ENCODE peak calls at places on chromosomes 16 and 17, in six cellular contexts. One of them, this sample, is unnamed.

GRCh38 chr17:11742891-11743290 is 144.6 kb downstream of the DNAH9 start:
- DNase-seq in K562: no peak
- DNase-seq in H1: no peak
- DNase-seq in HepG2: no peak
- DNase-seq in HCT116: no peak
- DNase-seq in GM12878: no peak
- DNase-seq in this sample: peak

GRCh38 chr17:44794699-44795413 is 35.2 kb downstream of the GJC1 start:
- DNase-seq in K562: peak
- DNase-seq in H1: no peak
- DNase-seq in HepG2: no peak
- DNase-seq in HCT116: peak
- DNase-seq in GM12878: no peak
- DNase-seq in this sample: no peak

GRCh38 chr17:35698800-35699199 is 32.6 kb upstream of the RASL10B start:
- DNase-seq in K562: no peak
- DNase-seq in H1: no peak
- DNase-seq in HepG2: no peak
- DNase-seq in HCT116: no peak
- DNase-seq in GM12878: no peak
- DNase-seq in this sample: no peak

GRCh38 chr16:86576591-86577313 is 1.6 kb upstream of the FOXL1 start:
- DNase-seq in K562: peak
- DNase-seq in H1: no peak
- DNase-seq in HepG2: no peak
- DNase-seq in HCT116: no peak
- DNase-seq in GM12878: no peak
- DNase-seq in this sample: no peak

GRCh38 chr16:89910717-89911354 is 7.8 kb upstream of the MC1R start:
- DNase-seq in K562: no peak
- DNase-seq in H1: no peak
- DNase-seq in HepG2: no peak
- DNase-seq in HCT116: no peak
- DNase-seq in GM12878: no peak
- DNase-seq in this sample: no peak

GRCh38 chr16:76943936-76944335 is 247.1 kb upstream of the MON1B start:
- DNase-seq in K562: no peak
- DNase-seq in H1: no peak
- DNase-seq in HepG2: no peak
- DNase-seq in HCT116: no peak
- DNase-seq in GM12878: no peak
- DNase-seq in this sample: no peak

GRCh38 chr17:1676401-1676800 is 8.3 kb downstream of the PRPF8 start:
- DNase-seq in K562: no peak
- DNase-seq in H1: no peak
- DNase-seq in HepG2: no peak
- DNase-seq in HCT116: no peak
- DNase-seq in GM12878: no peak
- DNase-seq in this sample: no peak

GRCh38 chr16:30022887-30023286 is at the start of gene C16orf92:
- DNase-seq in K562: no peak
- DNase-seq in H1: no peak
- DNase-seq in HepG2: no peak
- DNase-seq in HCT116: no peak
- DNase-seq in GM12878: no peak
- DNase-seq in this sample: no peak

GRCh38 chr16:89119161-89119621 is 25.5 kb downstream of the ACSF3 start:
- DNase-seq in K562: no peak
- DNase-seq in H1: no peak
- DNase-seq in HepG2: no peak
- DNase-seq in HCT116: no peak
- DNase-seq in GM12878: no peak
- DNase-seq in this sample: no peak

GRCh38 chr17:8918811-8919210 is 46.7 kb downstream of the PIK3R5 start:
- DNase-seq in K562: no peak
- DNase-seq in H1: no peak
- DNase-seq in HepG2: no peak
- DNase-seq in HCT116: no peak
- DNase-seq in GM12878: no peak
- DNase-seq in this sample: no peak

GRCh38 chr17:28598389-28598788 is 436 bp downstream of the SPAG5 start:
- DNase-seq in K562: no peak
- DNase-seq in H1: no peak
- DNase-seq in HepG2: no peak
- DNase-seq in HCT116: no peak
- DNase-seq in GM12878: no peak
- DNase-seq in this sample: no peak

GRCh38 chr17:44842748-44843147 is 4.9 kb upstream of the HIGD1B start:
- DNase-seq in K562: no peak
- DNase-seq in H1: no peak
- DNase-seq in HepG2: no peak
- DNase-seq in HCT116: no peak
- DNase-seq in GM12878: no peak
- DNase-seq in this sample: peak

GRCh38 chr16:4381072-4381934 is 9.7 kb downstream of the VASN start:
- DNase-seq in K562: peak
- DNase-seq in H1: no peak
- DNase-seq in HepG2: no peak
- DNase-seq in HCT116: no peak
- DNase-seq in GM12878: no peak
- DNase-seq in this sample: no peak

DNA sequence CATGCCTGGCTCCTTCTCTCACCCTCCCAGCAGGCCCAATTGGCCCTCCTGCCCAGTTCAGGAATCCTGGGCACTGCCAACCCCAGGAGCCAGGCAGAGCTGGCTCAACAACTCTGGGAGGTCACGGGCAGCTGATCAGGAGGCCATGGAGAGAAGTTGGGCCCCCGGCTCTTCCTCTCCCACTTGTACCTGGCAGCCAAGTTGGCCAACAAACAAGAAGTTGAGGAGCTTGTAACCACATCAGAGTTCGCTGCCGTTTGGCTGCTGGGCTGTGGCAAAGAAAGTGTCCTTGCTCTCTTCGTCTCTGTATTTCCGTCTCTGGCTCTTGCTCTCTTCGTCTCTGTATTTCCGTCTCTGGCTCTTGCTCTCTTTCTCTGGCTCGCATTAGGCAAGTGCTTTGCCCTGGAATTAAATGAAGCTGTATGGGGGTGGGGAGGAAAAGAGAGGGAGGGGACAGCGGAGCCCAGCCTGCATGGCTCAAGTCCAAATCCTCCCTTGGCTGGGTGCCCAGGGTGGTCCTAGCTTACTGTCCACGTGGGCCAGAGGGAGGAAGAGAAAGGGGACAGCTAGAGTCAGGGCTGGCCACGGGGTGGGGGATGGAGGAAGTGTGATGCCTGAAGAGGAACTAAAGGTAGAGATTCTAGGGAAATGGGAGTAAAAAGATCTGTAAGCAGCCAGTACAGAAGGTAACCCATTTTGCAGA is 7.8 kb upstream of the TMEM132E start:
- DNase-seq in K562: no peak
- DNase-seq in H1: no peak
- DNase-seq in HepG2: no peak
- DNase-seq in HCT116: no peak
- DNase-seq in GM12878: no peak
- DNase-seq in this sample: no peak
- TF ChIP-seq ZNF274 in K562: no peak
- TF ChIP-seq ZNF274 in H1: no peak
- TF ChIP-seq ZNF274 in HepG2: no peak
- TF ChIP-seq ZNF274 in HCT116: no peak
- TF ChIP-seq ZNF274 in GM12878: no peak
- TF ChIP-seq ZNF274 in this sample: no peak

DNA sequence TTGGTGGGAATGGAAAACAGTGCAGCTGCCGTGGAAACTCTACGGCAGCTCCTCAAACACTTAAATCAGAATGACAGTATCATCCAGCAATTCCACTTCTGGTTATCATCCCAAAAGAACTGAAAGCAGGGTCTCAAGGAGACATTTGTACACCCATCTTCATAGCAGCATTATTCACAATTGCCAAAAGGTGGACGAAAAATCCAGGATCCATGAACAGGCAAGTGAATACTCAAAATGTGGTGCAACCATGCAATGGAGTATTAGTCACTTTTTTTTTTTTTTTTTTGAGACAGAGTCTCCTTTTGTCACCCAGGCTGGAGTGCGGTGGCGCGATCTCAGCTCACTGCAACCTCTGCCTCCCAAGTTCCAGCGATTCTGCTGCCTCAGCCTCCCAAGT is 10.6 kb upstream of the AATK start:
- DNase-seq in K562: no peak
- DNase-seq in H1: no peak
- DNase-seq in HepG2: peak
- DNase-seq in HCT116: no peak
- DNase-seq in GM12878: no peak
- DNase-seq in this sample: no peak
- TF ChIP-seq YY1 in K562: no peak
- TF ChIP-seq YY1 in H1: no peak
- TF ChIP-seq YY1 in HepG2: no peak
- TF ChIP-seq YY1 in HCT116: no peak
- TF ChIP-seq YY1 in GM12878: no peak
- TF ChIP-seq YY1 in this sample: no peak

GRCh38 chr17:81388091-81388611 is 7.1 kb upstream of the BAHCC1 start:
- DNase-seq in K562: no peak
- DNase-seq in H1: no peak
- DNase-seq in HepG2: no peak
- DNase-seq in HCT116: no peak
- DNase-seq in GM12878: no peak
- DNase-seq in this sample: no peak

GRCh38 chr17:81386141-81386645 is 9.1 kb upstream of the BAHCC1 start:
- DNase-seq in K562: no peak
- DNase-seq in H1: no peak
- DNase-seq in HepG2: no peak
- DNase-seq in HCT116: no peak
- DNase-seq in GM12878: no peak
- DNase-seq in this sample: no peak

GRCh38 chr17:81386646-81387234 is 8.5 kb upstream of the BAHCC1 start:
- DNase-seq in K562: peak
- DNase-seq in H1: no peak
- DNase-seq in HepG2: peak
- DNase-seq in HCT116: no peak
- DNase-seq in GM12878: no peak
- DNase-seq in this sample: no peak

GRCh38 chr17:81388612-81389367 is 6.5 kb upstream of the BAHCC1 start:
- DNase-seq in K562: no peak
- DNase-seq in H1: no peak
- DNase-seq in HepG2: peak
- DNase-seq in HCT116: no peak
- DNase-seq in GM12878: no peak
- DNase-seq in this sample: no peak

GRCh38 chr17:81387235-81388060 is 7.8 kb upstream of the BAHCC1 start:
- DNase-seq in K562: no peak
- DNase-seq in H1: no peak
- DNase-seq in HepG2: no peak
- DNase-seq in HCT116: no peak
- DNase-seq in GM12878: no peak
- DNase-seq in this sample: no peak
- TF ChIP-seq ZNF274 in K562: no peak
- TF ChIP-seq ZNF274 in H1: no peak
- TF ChIP-seq ZNF274 in HepG2: no peak
- TF ChIP-seq ZNF274 in HCT116: no peak
- TF ChIP-seq ZNF274 in GM12878: no peak
- TF ChIP-seq ZNF274 in this sample: no peak

GRCh38 chr17:46179375-46179999 is 13.7 kb downstream of the KANSL1 start:
- DNase-seq in K562: no peak
- DNase-seq in H1: no peak
- DNase-seq in HepG2: no peak
- DNase-seq in HCT116: no peak
- DNase-seq in GM12878: peak
- DNase-seq in this sample: no peak
- TF ChIP-seq YY1 in K562: no peak
- TF ChIP-seq YY1 in H1: no peak
- TF ChIP-seq YY1 in HepG2: no peak
- TF ChIP-seq YY1 in HCT116: no peak
- TF ChIP-seq YY1 in GM12878: no peak
- TF ChIP-seq YY1 in this sample: no peak

GRCh38 chr17:75472119-75472518 is 15.7 kb downstream of the TMEM94 start:
- DNase-seq in K562: no peak
- DNase-seq in H1: no peak
- DNase-seq in HepG2: no peak
- DNase-seq in HCT116: no peak
- DNase-seq in GM12878: no peak
- DNase-seq in this sample: no peak

GRCh38 chr17:75471207-75471606 is 14.8 kb downstream of the TMEM94 start:
- DNase-seq in K562: no peak
- DNase-seq in H1: no peak
- DNase-seq in HepG2: no peak
- DNase-seq in HCT116: no peak
- DNase-seq in GM12878: no peak
- DNase-seq in this sample: no peak

GRCh38 chr17:75468311-75468754 is 11.9 kb downstream of the TMEM94 start:
- DNase-seq in K562: no peak
- DNase-seq in H1: no peak
- DNase-seq in HepG2: peak
- DNase-seq in HCT116: no peak
- DNase-seq in GM12878: no peak
- DNase-seq in this sample: no peak

GRCh38 chr17:75465039-75465438 is 8.6 kb downstream of the TMEM94 start:
- DNase-seq in K562: no peak
- DNase-seq in H1: no peak
- DNase-seq in HepG2: no peak
- DNase-seq in HCT116: no peak
- DNase-seq in GM12878: no peak
- DNase-seq in this sample: no peak

DNA sequence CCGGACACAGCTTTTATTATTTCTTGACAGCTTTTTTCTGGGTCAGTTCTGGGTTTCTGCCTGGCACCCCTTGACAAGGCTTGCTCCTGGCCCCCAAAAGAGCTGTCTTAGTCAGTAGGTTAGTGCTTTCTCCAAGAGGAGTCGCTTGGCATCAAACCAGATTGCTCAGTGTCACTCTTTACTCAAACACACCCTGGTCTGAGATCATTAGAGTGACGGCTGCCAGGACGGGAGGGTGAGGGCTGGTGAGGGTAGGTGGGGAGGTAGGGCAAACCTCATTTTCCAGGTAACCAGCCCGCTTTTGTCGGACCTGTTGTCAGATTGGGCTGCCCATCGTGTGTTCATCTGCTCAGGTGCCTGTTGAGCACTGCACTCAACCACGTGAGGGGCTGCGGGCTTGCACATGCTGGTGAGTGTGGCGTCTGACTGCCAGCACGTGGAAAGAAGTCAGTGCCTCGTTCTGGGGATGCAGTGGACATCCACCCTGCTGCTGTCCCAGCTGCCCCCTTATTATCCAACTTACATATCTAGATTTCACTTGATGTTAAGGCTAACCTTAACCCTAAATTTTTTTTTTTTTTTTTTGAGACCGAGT is 12.4 kb downstream of the TMEM94 start:
- DNase-seq in K562: no peak
- DNase-seq in H1: no peak
- DNase-seq in HepG2: no peak
- DNase-seq in HCT116: no peak
- DNase-seq in GM12878: no peak
- DNase-seq in this sample: no peak
- TF ChIP-seq ZNF274 in K562: no peak
- TF ChIP-seq ZNF274 in H1: no peak
- TF ChIP-seq ZNF274 in HepG2: no peak
- TF ChIP-seq ZNF274 in HCT116: no peak
- TF ChIP-seq ZNF274 in GM12878: no peak
- TF ChIP-seq ZNF274 in this sample: no peak

DNA sequence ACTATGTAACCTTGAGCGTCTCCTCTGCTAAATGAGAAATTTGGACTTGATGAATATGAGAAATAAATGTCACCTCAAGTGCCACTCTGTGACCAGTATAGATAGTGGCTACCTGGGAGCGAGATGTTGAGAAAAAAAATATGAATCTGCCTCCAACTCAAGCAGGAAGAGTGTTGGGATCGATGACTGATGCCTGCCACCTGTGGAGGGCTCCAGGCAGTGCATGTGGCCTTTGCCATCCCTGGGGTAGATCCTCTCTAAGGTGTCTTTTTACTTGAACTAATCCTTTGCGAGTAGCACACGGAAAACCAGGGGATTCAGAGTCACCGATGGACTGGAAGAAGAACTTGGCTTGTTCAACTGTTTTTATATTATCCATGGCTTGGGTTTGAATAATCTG is 9.4 kb downstream of the CCDC182 start:
- DNase-seq in K562: no peak
- DNase-seq in H1: no peak
- DNase-seq in HepG2: peak
- DNase-seq in HCT116: peak
- DNase-seq in GM12878: no peak
- DNase-seq in this sample: peak
- TF ChIP-seq YY1 in K562: no peak
- TF ChIP-seq YY1 in H1: no peak
- TF ChIP-seq YY1 in HepG2: no peak
- TF ChIP-seq YY1 in HCT116: no peak
- TF ChIP-seq YY1 in GM12878: no peak
- TF ChIP-seq YY1 in this sample: no peak

This sample was measured in NT2/D1.